ENCODE peak calls at places on chromosome 22, in nine cellular contexts. One of them, this sample, is unnamed.

GRCh38 chr22:44154431-44154942 is 26.2 kb upstream of the PARVG start:
- DNase-seq in AG08395: no peak
- DNase-seq in activated effector memory CD4-positive, alpha-beta T cell treated with anti-CD3 and anti-CD28 coated beads, Interleukin-2, amount 50 U/mL, for 16 hours: no peak
- DNase-seq in DND-41: no peak
- DNase-seq in glutamatergic neuron: no peak
- DNase-seq in cardiac muscle cell: no peak
- DNase-seq in HFF-Myc: no peak
- DNase-seq in NCI-H187 treated with DMSO at 0.1 percent for 48 hours: no peak
- DNase-seq in stimulated activated CD4-positive, alpha-beta T cell treated with anti-CD3 and anti-CD28 coated beads, Interleukin-1b, Interleukin-23, amount 100 ng/mL, for 24 hours: no peak
- DNase-seq in this sample: no peak

GRCh38 chr22:33882991-33883390 is 37.3 kb downstream of the LARGE1 start:
- DNase-seq in AG08395: no peak
- DNase-seq in activated effector memory CD4-positive, alpha-beta T cell treated with anti-CD3 and anti-CD28 coated beads, Interleukin-2, amount 50 U/mL, for 16 hours: no peak
- DNase-seq in DND-41: no peak
- DNase-seq in glutamatergic neuron: no peak
- DNase-seq in cardiac muscle cell: no peak
- DNase-seq in HFF-Myc: no peak
- DNase-seq in NCI-H187 treated with DMSO at 0.1 percent for 48 hours: no peak
- DNase-seq in stimulated activated CD4-positive, alpha-beta T cell treated with anti-CD3 and anti-CD28 coated beads, Interleukin-1b, Interleukin-23, amount 100 ng/mL, for 24 hours: no peak
- DNase-seq in this sample: no peak

GRCh38 chr22:44862981-44863860 is 110.8 kb downstream of the ARHGAP8 start:
- DNase-seq in AG08395: no peak
- DNase-seq in activated effector memory CD4-positive, alpha-beta T cell treated with anti-CD3 and anti-CD28 coated beads, Interleukin-2, amount 50 U/mL, for 16 hours: no peak
- DNase-seq in DND-41: peak; percentile 13
- DNase-seq in glutamatergic neuron: no peak
- DNase-seq in cardiac muscle cell: no peak
- DNase-seq in HFF-Myc: no peak
- DNase-seq in NCI-H187 treated with DMSO at 0.1 percent for 48 hours: no peak
- DNase-seq in stimulated activated CD4-positive, alpha-beta T cell treated with anti-CD3 and anti-CD28 coated beads, Interleukin-1b, Interleukin-23, amount 100 ng/mL, for 24 hours: no peak
- DNase-seq in this sample: no peak

GRCh38 chr22:46090631-46091201 is 59.6 kb upstream of the PPARA start:
- DNase-seq in AG08395: peak; percentile 63
- DNase-seq in activated effector memory CD4-positive, alpha-beta T cell treated with anti-CD3 and anti-CD28 coated beads, Interleukin-2, amount 50 U/mL, for 16 hours: no peak
- DNase-seq in DND-41: no peak
- DNase-seq in glutamatergic neuron: no peak
- DNase-seq in cardiac muscle cell: no peak
- DNase-seq in HFF-Myc: no peak
- DNase-seq in NCI-H187 treated with DMSO at 0.1 percent for 48 hours: no peak
- DNase-seq in stimulated activated CD4-positive, alpha-beta T cell treated with anti-CD3 and anti-CD28 coated beads, Interleukin-1b, Interleukin-23, amount 100 ng/mL, for 24 hours: no peak
- DNase-seq in this sample: no peak

GRCh38 chr22:45531441-45531840 is 28.8 kb downstream of the FBLN1 start:
- DNase-seq in AG08395: no peak
- DNase-seq in activated effector memory CD4-positive, alpha-beta T cell treated with anti-CD3 and anti-CD28 coated beads, Interleukin-2, amount 50 U/mL, for 16 hours: no peak
- DNase-seq in DND-41: no peak
- DNase-seq in glutamatergic neuron: no peak
- DNase-seq in cardiac muscle cell: peak; percentile 7
- DNase-seq in HFF-Myc: no peak
- DNase-seq in NCI-H187 treated with DMSO at 0.1 percent for 48 hours: no peak
- DNase-seq in stimulated activated CD4-positive, alpha-beta T cell treated with anti-CD3 and anti-CD28 coated beads, Interleukin-1b, Interleukin-23, amount 100 ng/mL, for 24 hours: no peak
- DNase-seq in this sample: no peak

GRCh38 chr22:17554814-17555213 is 8.5 kb upstream of the SLC25A18 start:
- DNase-seq in AG08395: no peak
- DNase-seq in activated effector memory CD4-positive, alpha-beta T cell treated with anti-CD3 and anti-CD28 coated beads, Interleukin-2, amount 50 U/mL, for 16 hours: no peak
- DNase-seq in DND-41: no peak
- DNase-seq in glutamatergic neuron: no peak
- DNase-seq in cardiac muscle cell: no peak
- DNase-seq in HFF-Myc: no peak
- DNase-seq in NCI-H187 treated with DMSO at 0.1 percent for 48 hours: no peak
- DNase-seq in stimulated activated CD4-positive, alpha-beta T cell treated with anti-CD3 and anti-CD28 coated beads, Interleukin-1b, Interleukin-23, amount 100 ng/mL, for 24 hours: no peak
- DNase-seq in this sample: no peak

GRCh38 chr22:37777122-37777687 is 30.5 kb upstream of the GCAT start:
- DNase-seq in AG08395: peak; percentile 85
- DNase-seq in activated effector memory CD4-positive, alpha-beta T cell treated with anti-CD3 and anti-CD28 coated beads, Interleukin-2, amount 50 U/mL, for 16 hours: no peak
- DNase-seq in DND-41: no peak
- DNase-seq in glutamatergic neuron: no peak
- DNase-seq in cardiac muscle cell: no peak
- DNase-seq in HFF-Myc: peak; percentile 85
- DNase-seq in NCI-H187 treated with DMSO at 0.1 percent for 48 hours: no peak
- DNase-seq in stimulated activated CD4-positive, alpha-beta T cell treated with anti-CD3 and anti-CD28 coated beads, Interleukin-1b, Interleukin-23, amount 100 ng/mL, for 24 hours: no peak
- DNase-seq in this sample: no peak

GRCh38 chr22:36587289-36588154 is 58.6 kb upstream of the EIF3D start:
- DNase-seq in AG08395: peak; percentile 90
- DNase-seq in activated effector memory CD4-positive, alpha-beta T cell treated with anti-CD3 and anti-CD28 coated beads, Interleukin-2, amount 50 U/mL, for 16 hours: no peak
- DNase-seq in DND-41: no peak
- DNase-seq in glutamatergic neuron: peak; percentile 38
- DNase-seq in cardiac muscle cell: no peak
- DNase-seq in HFF-Myc: no peak
- DNase-seq in NCI-H187 treated with DMSO at 0.1 percent for 48 hours: no peak
- DNase-seq in stimulated activated CD4-positive, alpha-beta T cell treated with anti-CD3 and anti-CD28 coated beads, Interleukin-1b, Interleukin-23, amount 100 ng/mL, for 24 hours: no peak
- DNase-seq in this sample: no peak

GRCh38 chr22:27732841-27733240 is 68.7 kb downstream of the MN1 start:
- DNase-seq in AG08395: no peak
- DNase-seq in activated effector memory CD4-positive, alpha-beta T cell treated with anti-CD3 and anti-CD28 coated beads, Interleukin-2, amount 50 U/mL, for 16 hours: peak; percentile 39
- DNase-seq in DND-41: no peak
- DNase-seq in glutamatergic neuron: no peak
- DNase-seq in cardiac muscle cell: no peak
- DNase-seq in HFF-Myc: no peak
- DNase-seq in NCI-H187 treated with DMSO at 0.1 percent for 48 hours: no peak
- DNase-seq in stimulated activated CD4-positive, alpha-beta T cell treated with anti-CD3 and anti-CD28 coated beads, Interleukin-1b, Interleukin-23, amount 100 ng/mL, for 24 hours: no peak
- DNase-seq in this sample: no peak

GRCh38 chr22:43310798-43311197 is 32.4 kb downstream of the SCUBE1 start:
- DNase-seq in AG08395: no peak
- DNase-seq in activated effector memory CD4-positive, alpha-beta T cell treated with anti-CD3 and anti-CD28 coated beads, Interleukin-2, amount 50 U/mL, for 16 hours: no peak
- DNase-seq in DND-41: no peak
- DNase-seq in glutamatergic neuron: peak; percentile 0
- DNase-seq in cardiac muscle cell: no peak
- DNase-seq in HFF-Myc: no peak
- DNase-seq in NCI-H187 treated with DMSO at 0.1 percent for 48 hours: no peak
- DNase-seq in stimulated activated CD4-positive, alpha-beta T cell treated with anti-CD3 and anti-CD28 coated beads, Interleukin-1b, Interleukin-23, amount 100 ng/mL, for 24 hours: no peak
- DNase-seq in this sample: no peak

GRCh38 chr22:35552186-35552842 is 11.7 kb downstream of the RASD2 start:
- DNase-seq in AG08395: peak; percentile 50
- DNase-seq in activated effector memory CD4-positive, alpha-beta T cell treated with anti-CD3 and anti-CD28 coated beads, Interleukin-2, amount 50 U/mL, for 16 hours: peak; percentile 94
- DNase-seq in DND-41: peak; percentile 93
- DNase-seq in glutamatergic neuron: peak; percentile 53
- DNase-seq in cardiac muscle cell: peak; percentile 52
- DNase-seq in HFF-Myc: no peak
- DNase-seq in NCI-H187 treated with DMSO at 0.1 percent for 48 hours: no peak
- DNase-seq in stimulated activated CD4-positive, alpha-beta T cell treated with anti-CD3 and anti-CD28 coated beads, Interleukin-1b, Interleukin-23, amount 100 ng/mL, for 24 hours: peak; percentile 72
- DNase-seq in this sample: no peak

GRCh38 chr22:40414306-40414705 is 43.9 kb downstream of the SGSM3 start:
- DNase-seq in AG08395: peak; percentile 33
- DNase-seq in activated effector memory CD4-positive, alpha-beta T cell treated with anti-CD3 and anti-CD28 coated beads, Interleukin-2, amount 50 U/mL, for 16 hours: no peak
- DNase-seq in DND-41: no peak
- DNase-seq in glutamatergic neuron: no peak
- DNase-seq in cardiac muscle cell: no peak
- DNase-seq in HFF-Myc: no peak
- DNase-seq in NCI-H187 treated with DMSO at 0.1 percent for 48 hours: no peak
- DNase-seq in stimulated activated CD4-positive, alpha-beta T cell treated with anti-CD3 and anti-CD28 coated beads, Interleukin-1b, Interleukin-23, amount 100 ng/mL, for 24 hours: no peak
- DNase-seq in this sample: no peak

GRCh38 chr22:48445113-48445827 is 1382.4 kb downstream of the BRD1 start:
- DNase-seq in AG08395: peak; percentile 53
- DNase-seq in activated effector memory CD4-positive, alpha-beta T cell treated with anti-CD3 and anti-CD28 coated beads, Interleukin-2, amount 50 U/mL, for 16 hours: peak; percentile 53
- DNase-seq in DND-41: no peak
- DNase-seq in glutamatergic neuron: no peak
- DNase-seq in cardiac muscle cell: no peak
- DNase-seq in HFF-Myc: no peak
- DNase-seq in NCI-H187 treated with DMSO at 0.1 percent for 48 hours: no peak
- DNase-seq in stimulated activated CD4-positive, alpha-beta T cell treated with anti-CD3 and anti-CD28 coated beads, Interleukin-1b, Interleukin-23, amount 100 ng/mL, for 24 hours: no peak
- DNase-seq in this sample: no peak

GRCh38 chr22:37244922-37245722 is 1.1 kb upstream of the RAC2 start:
- DNase-seq in AG08395: no peak
- DNase-seq in activated effector memory CD4-positive, alpha-beta T cell treated with anti-CD3 and anti-CD28 coated beads, Interleukin-2, amount 50 U/mL, for 16 hours: peak; percentile 68
- DNase-seq in DND-41: no peak
- DNase-seq in glutamatergic neuron: no peak
- DNase-seq in cardiac muscle cell: no peak
- DNase-seq in HFF-Myc: no peak
- DNase-seq in NCI-H187 treated with DMSO at 0.1 percent for 48 hours: no peak
- DNase-seq in stimulated activated CD4-positive, alpha-beta T cell treated with anti-CD3 and anti-CD28 coated beads, Interleukin-1b, Interleukin-23, amount 100 ng/mL, for 24 hours: no peak
- DNase-seq in this sample: no peak

GRCh38 chr22:19041403-19042074 is 80.7 kb downstream of the DGCR2 start:
- DNase-seq in AG08395: no peak
- DNase-seq in activated effector memory CD4-positive, alpha-beta T cell treated with anti-CD3 and anti-CD28 coated beads, Interleukin-2, amount 50 U/mL, for 16 hours: peak; percentile 47
- DNase-seq in DND-41: no peak
- DNase-seq in glutamatergic neuron: no peak
- DNase-seq in cardiac muscle cell: no peak
- DNase-seq in HFF-Myc: no peak
- DNase-seq in NCI-H187 treated with DMSO at 0.1 percent for 48 hours: no peak
- DNase-seq in stimulated activated CD4-positive, alpha-beta T cell treated with anti-CD3 and anti-CD28 coated beads, Interleukin-1b, Interleukin-23, amount 100 ng/mL, for 24 hours: no peak
- DNase-seq in this sample: no peak

GRCh38 chr22:41401781-41402648 is 20.3 kb downstream of the TEF start:
- DNase-seq in AG08395: peak; percentile 76
- DNase-seq in activated effector memory CD4-positive, alpha-beta T cell treated with anti-CD3 and anti-CD28 coated beads, Interleukin-2, amount 50 U/mL, for 16 hours: no peak
- DNase-seq in DND-41: no peak
- DNase-seq in glutamatergic neuron: peak; percentile 44
- DNase-seq in cardiac muscle cell: peak; percentile 36
- DNase-seq in HFF-Myc: peak; percentile 71
- DNase-seq in NCI-H187 treated with DMSO at 0.1 percent for 48 hours: no peak
- DNase-seq in stimulated activated CD4-positive, alpha-beta T cell treated with anti-CD3 and anti-CD28 coated beads, Interleukin-1b, Interleukin-23, amount 100 ng/mL, for 24 hours: no peak
- DNase-seq in this sample: no peak

GRCh38 chr22:47278655-47279054 is 516.2 kb downstream of the TBC1D22A start:
- DNase-seq in AG08395: no peak
- DNase-seq in activated effector memory CD4-positive, alpha-beta T cell treated with anti-CD3 and anti-CD28 coated beads, Interleukin-2, amount 50 U/mL, for 16 hours: peak; percentile 28
- DNase-seq in DND-41: no peak
- DNase-seq in glutamatergic neuron: no peak
- DNase-seq in cardiac muscle cell: no peak
- DNase-seq in HFF-Myc: no peak
- DNase-seq in NCI-H187 treated with DMSO at 0.1 percent for 48 hours: no peak
- DNase-seq in stimulated activated CD4-positive, alpha-beta T cell treated with anti-CD3 and anti-CD28 coated beads, Interleukin-1b, Interleukin-23, amount 100 ng/mL, for 24 hours: no peak
- DNase-seq in this sample: no peak

GRCh38 chr22:22141031-22141430 is 103.6 kb upstream of the VPREB1 start:
- DNase-seq in AG08395: no peak
- DNase-seq in activated effector memory CD4-positive, alpha-beta T cell treated with anti-CD3 and anti-CD28 coated beads, Interleukin-2, amount 50 U/mL, for 16 hours: no peak
- DNase-seq in DND-41: no peak
- DNase-seq in glutamatergic neuron: no peak
- DNase-seq in cardiac muscle cell: no peak
- DNase-seq in HFF-Myc: no peak
- DNase-seq in NCI-H187 treated with DMSO at 0.1 percent for 48 hours: no peak
- DNase-seq in stimulated activated CD4-positive, alpha-beta T cell treated with anti-CD3 and anti-CD28 coated beads, Interleukin-1b, Interleukin-23, amount 100 ng/mL, for 24 hours: no peak
- DNase-seq in this sample: no peak

GRCh38 chr22:36103891-36104290 is 56.7 kb downstream of the APOL3 start:
- DNase-seq in AG08395: no peak
- DNase-seq in activated effector memory CD4-positive, alpha-beta T cell treated with anti-CD3 and anti-CD28 coated beads, Interleukin-2, amount 50 U/mL, for 16 hours: no peak
- DNase-seq in DND-41: no peak
- DNase-seq in glutamatergic neuron: no peak
- DNase-seq in cardiac muscle cell: no peak
- DNase-seq in HFF-Myc: no peak
- DNase-seq in NCI-H187 treated with DMSO at 0.1 percent for 48 hours: no peak
- DNase-seq in stimulated activated CD4-positive, alpha-beta T cell treated with anti-CD3 and anti-CD28 coated beads, Interleukin-1b, Interleukin-23, amount 100 ng/mL, for 24 hours: no peak
- DNase-seq in this sample: no peak

GRCh38 chr22:29718949-29719893 is 582 bp upstream of the CABP7 start:
- DNase-seq in AG08395: no peak
- DNase-seq in activated effector memory CD4-positive, alpha-beta T cell treated with anti-CD3 and anti-CD28 coated beads, Interleukin-2, amount 50 U/mL, for 16 hours: no peak
- DNase-seq in DND-41: no peak
- DNase-seq in glutamatergic neuron: no peak
- DNase-seq in cardiac muscle cell: no peak
- DNase-seq in HFF-Myc: no peak
- DNase-seq in NCI-H187 treated with DMSO at 0.1 percent for 48 hours: no peak
- DNase-seq in stimulated activated CD4-positive, alpha-beta T cell treated with anti-CD3 and anti-CD28 coated beads, Interleukin-1b, Interleukin-23, amount 100 ng/mL, for 24 hours: no peak
- DNase-seq in this sample: no peak

GRCh38 chr22:47839586-47840245 is 1077.3 kb downstream of the TBC1D22A start:
- DNase-seq in AG08395: no peak
- DNase-seq in activated effector memory CD4-positive, alpha-beta T cell treated with anti-CD3 and anti-CD28 coated beads, Interleukin-2, amount 50 U/mL, for 16 hours: no peak
- DNase-seq in DND-41: no peak
- DNase-seq in glutamatergic neuron: no peak
- DNase-seq in cardiac muscle cell: no peak
- DNase-seq in HFF-Myc: no peak
- DNase-seq in NCI-H187 treated with DMSO at 0.1 percent for 48 hours: no peak
- DNase-seq in stimulated activated CD4-positive, alpha-beta T cell treated with anti-CD3 and anti-CD28 coated beads, Interleukin-1b, Interleukin-23, amount 100 ng/mL, for 24 hours: no peak
- DNase-seq in this sample: no peak

GRCh38 chr22:23816552-23816976 is 22.2 kb downstream of the DERL3 start:
- DNase-seq in AG08395: no peak
- DNase-seq in activated effector memory CD4-positive, alpha-beta T cell treated with anti-CD3 and anti-CD28 coated beads, Interleukin-2, amount 50 U/mL, for 16 hours: no peak
- DNase-seq in DND-41: no peak
- DNase-seq in glutamatergic neuron: no peak
- DNase-seq in cardiac muscle cell: no peak
- DNase-seq in HFF-Myc: no peak
- DNase-seq in NCI-H187 treated with DMSO at 0.1 percent for 48 hours: no peak
- DNase-seq in stimulated activated CD4-positive, alpha-beta T cell treated with anti-CD3 and anti-CD28 coated beads, Interleukin-1b, Interleukin-23, amount 100 ng/mL, for 24 hours: no peak
- DNase-seq in this sample: no peak

GRCh38 chr22:45248832-45249561 is 8.3 kb upstream of the KIAA0930 start:
- DNase-seq in AG08395: no peak
- DNase-seq in activated effector memory CD4-positive, alpha-beta T cell treated with anti-CD3 and anti-CD28 coated beads, Interleukin-2, amount 50 U/mL, for 16 hours: no peak
- DNase-seq in DND-41: no peak
- DNase-seq in glutamatergic neuron: no peak
- DNase-seq in cardiac muscle cell: no peak
- DNase-seq in HFF-Myc: no peak
- DNase-seq in NCI-H187 treated with DMSO at 0.1 percent for 48 hours: no peak
- DNase-seq in stimulated activated CD4-positive, alpha-beta T cell treated with anti-CD3 and anti-CD28 coated beads, Interleukin-1b, Interleukin-23, amount 100 ng/mL, for 24 hours: no peak
- DNase-seq in this sample: no peak

GRCh38 chr22:34858026-34858425 is 207.9 kb upstream of the ISX start:
- DNase-seq in AG08395: no peak
- DNase-seq in activated effector memory CD4-positive, alpha-beta T cell treated with anti-CD3 and anti-CD28 coated beads, Interleukin-2, amount 50 U/mL, for 16 hours: no peak
- DNase-seq in DND-41: no peak
- DNase-seq in glutamatergic neuron: no peak
- DNase-seq in cardiac muscle cell: no peak
- DNase-seq in HFF-Myc: peak; percentile 3
- DNase-seq in NCI-H187 treated with DMSO at 0.1 percent for 48 hours: no peak
- DNase-seq in stimulated activated CD4-positive, alpha-beta T cell treated with anti-CD3 and anti-CD28 coated beads, Interleukin-1b, Interleukin-23, amount 100 ng/mL, for 24 hours: no peak
- DNase-seq in this sample: no peak

GRCh38 chr22:46000081-46001027 is 23.4 kb upstream of the WNT7B start:
- DNase-seq in AG08395: no peak
- DNase-seq in activated effector memory CD4-positive, alpha-beta T cell treated with anti-CD3 and anti-CD28 coated beads, Interleukin-2, amount 50 U/mL, for 16 hours: no peak
- DNase-seq in DND-41: no peak
- DNase-seq in glutamatergic neuron: no peak
- DNase-seq in cardiac muscle cell: no peak
- DNase-seq in HFF-Myc: no peak
- DNase-seq in NCI-H187 treated with DMSO at 0.1 percent for 48 hours: no peak
- DNase-seq in stimulated activated CD4-positive, alpha-beta T cell treated with anti-CD3 and anti-CD28 coated beads, Interleukin-1b, Interleukin-23, amount 100 ng/mL, for 24 hours: no peak
- DNase-seq in this sample: no peak

This sample was measured in memory B cell.